ENCODE peak calls at places on chromosomes 7 and 10, in five cellular contexts. A is MM.1S, T is fibroblast of the aortic adventitia, P is tibial artery, S is left ventricle myocardium inferior. N is an unnamed sample.

GRCh38 chr7:158016171-158017087 is 571.2 kb downstream of the PTPRN2 start:
- DNase-seq in A (peak; percentile 61), T (no peak), P (peak; percentile 18), S (no peak), N (no peak)

GRCh38 chr7:151818674-151819519 is 58.0 kb downstream of the PRKAG2 start:
- DNase-seq in A (no peak), T (no peak), P (no peak), S (no peak), N (no peak)

GRCh38 chr7:111883241-111883640 is 320.9 kb upstream of the IMMP2L start:
- DNase-seq in A (no peak), T (no peak), P (no peak), S (no peak), N (no peak)

GRCh38 chr10:47009215-47009838 is 98.1 kb downstream of the PTPN20 start:
- DNase-seq in A (no peak), T (no peak), P (no peak), S (no peak), N (no peak)

GRCh38 chr10:110007171-110007700 is 548 bp upstream of the ADD3 start:
- DNase-seq in A (no peak), T (no peak), P (peak; percentile 52), S (no peak), N (no peak)

GRCh38 chr7:98303906-98304305 is 22.4 kb downstream of the BRI3 start:
- DNase-seq in A (no peak), T (no peak), P (no peak), S (no peak), N (no peak)

GRCh38 chr7:116953372-116953726 is at the start of gene ST7:
- DNase-seq in A (peak; percentile 80), T (peak; percentile 68), P (no peak), S (peak; percentile 51), N (no peak)

GRCh38 chr10:119377905-119378736 is 164.4 kb downstream of the RGS10 start:
- DNase-seq in A (no peak), T (peak; percentile 53), P (no peak), S (peak; percentile 64), N (no peak)

GRCh38 chr10:34667177-34667576 is 147.9 kb downstream of the PARD3 start:
- DNase-seq in A (peak; percentile 56), T (no peak), P (no peak), S (no peak), N (no peak)

GRCh38 chr7:19442016-19442785 is 266.6 kb downstream of the POLR1F start:
- DNase-seq in A (no peak), T (peak; percentile 80), P (no peak), S (no peak), N (peak; percentile 43)
- TF ChIP-seq CTCF in A (peak; percentile 33), T (peak; percentile 81), P (no peak), S (no peak), N (peak; percentile 75)

GRCh38 chr7:27434729-27435400 is 192.3 kb downstream of the EVX1 start:
- DNase-seq in A (no peak), T (no peak), P (no peak), S (no peak), N (no peak)
- TF ChIP-seq CTCF in A (no peak), T (peak; percentile 23), P (no peak), S (peak; percentile 17), N (peak; percentile 11)

GRCh38 chr10:63164045-63164722 is 31.1 kb downstream of the NRBF2 start:
- DNase-seq in A (no peak), T (peak; percentile 73), P (no peak), S (no peak), N (no peak)
- TF ChIP-seq CTCF in A (no peak), T (no peak), P (no peak), S (no peak), N (no peak)

GRCh38 chr10:128868481-128868880 is 598.6 kb upstream of the MGMT start:
- DNase-seq in A (no peak), T (no peak), P (no peak), S (no peak), N (no peak)
- TF ChIP-seq CTCF in A (no peak), T (no peak), P (no peak), S (no peak), N (no peak)

GRCh38 chr7:128868624-128869137 is 6.0 kb downstream of the ATP6V1F start:
- DNase-seq in A (no peak), T (no peak), P (no peak), S (no peak), N (no peak)

GRCh38 chr7:128869944-128870285 is 7.3 kb downstream of the ATP6V1F start:
- DNase-seq in A (no peak), T (no peak), P (no peak), S (no peak), N (no peak)

GRCh38 chr7:128867842-128868623 is 5.4 kb downstream of the ATP6V1F start:
- DNase-seq in A (no peak), T (no peak), P (no peak), S (no peak), N (no peak)

GRCh38 chr7:128871050-128871449 is 8.4 kb downstream of the ATP6V1F start:
- DNase-seq in A (no peak), T (no peak), P (no peak), S (no peak), N (no peak)

GRCh38 chr7:128869138-128869943 is 6.7 kb downstream of the ATP6V1F start:
- DNase-seq in A (peak; percentile 88), T (no peak), P (no peak), S (peak; percentile 42), N (no peak)
- TF ChIP-seq CTCF in A (peak; percentile 49), T (no peak), P (peak; percentile 43), S (peak; percentile 33), N (no peak)